ENCODE peak calls at places on chromosomes 3 and 15, in eight cellular contexts. One of them, this sample, is unnamed.
A peak's percentile ranks its signal among the peaks of the same experiment; 100 is the strongest.

GRCh38 chr3:45929042-45929679 is 14.1 kb upstream of the CXCR6 start:
- DNase-seq in cardiac muscle cell: peak; percentile 51
- DNase-seq in heart left ventricle: no peak
- DNase-seq in AG10803: peak; percentile 16
- DNase-seq in DND-41: peak; percentile 81
- DNase-seq in fibroblast of pulmonary artery: no peak
- DNase-seq in nephron progenitor cell: peak; percentile 64
- DNase-seq in Peyer's patch: peak; percentile 61
- DNase-seq in this sample: peak; percentile 75

GRCh38 chr15:23686466-23687142 is 501 bp downstream of the NDN start:
- DNase-seq in cardiac muscle cell: peak; percentile 18
- DNase-seq in heart left ventricle: no peak
- DNase-seq in AG10803: peak; percentile 5
- DNase-seq in DND-41: no peak
- DNase-seq in fibroblast of pulmonary artery: peak; percentile 12
- DNase-seq in nephron progenitor cell: peak; percentile 16
- DNase-seq in Peyer's patch: peak; percentile 46
- DNase-seq in this sample: no peak

GRCh38 chr15:84826369-84826823 is 9.2 kb downstream of the ALPK3 start:
- DNase-seq in cardiac muscle cell: peak; percentile 54
- DNase-seq in heart left ventricle: no peak
- DNase-seq in AG10803: peak; percentile 26
- DNase-seq in DND-41: no peak
- DNase-seq in fibroblast of pulmonary artery: peak; percentile 22
- DNase-seq in nephron progenitor cell: no peak
- DNase-seq in Peyer's patch: no peak
- DNase-seq in this sample: peak; percentile 52

GRCh38 chr15:64781299-64781698 is 5.9 kb upstream of the RBPMS2 start:
- DNase-seq in cardiac muscle cell: no peak
- DNase-seq in heart left ventricle: no peak
- DNase-seq in AG10803: no peak
- DNase-seq in DND-41: no peak
- DNase-seq in fibroblast of pulmonary artery: no peak
- DNase-seq in nephron progenitor cell: no peak
- DNase-seq in Peyer's patch: no peak
- DNase-seq in this sample: no peak

GRCh38 chr3:124107491-124107890 is 115.6 kb upstream of the ROPN1 start:
- DNase-seq in cardiac muscle cell: no peak
- DNase-seq in heart left ventricle: no peak
- DNase-seq in AG10803: peak; percentile 49
- DNase-seq in DND-41: no peak
- DNase-seq in fibroblast of pulmonary artery: no peak
- DNase-seq in nephron progenitor cell: no peak
- DNase-seq in Peyer's patch: no peak
- DNase-seq in this sample: no peak

GRCh38 chr3:101065962-101066361 is 72.7 kb upstream of the ABI3BP start:
- DNase-seq in cardiac muscle cell: no peak
- DNase-seq in heart left ventricle: no peak
- DNase-seq in AG10803: peak; percentile 85
- DNase-seq in DND-41: no peak
- DNase-seq in fibroblast of pulmonary artery: peak; percentile 87
- DNase-seq in nephron progenitor cell: no peak
- DNase-seq in Peyer's patch: no peak
- DNase-seq in this sample: no peak

GRCh38 chr3:33915796-33916589 is 117.6 kb downstream of the PDCD6IP start:
- DNase-seq in cardiac muscle cell: peak; percentile 55
- DNase-seq in heart left ventricle: no peak
- DNase-seq in AG10803: no peak
- DNase-seq in DND-41: no peak
- DNase-seq in fibroblast of pulmonary artery: peak; percentile 41
- DNase-seq in nephron progenitor cell: peak; percentile 26
- DNase-seq in Peyer's patch: no peak
- DNase-seq in this sample: peak; percentile 33

GRCh38 chr3:122307288-122307687 is 17.8 kb upstream of the CSTA start:
- DNase-seq in cardiac muscle cell: no peak
- DNase-seq in heart left ventricle: no peak
- DNase-seq in AG10803: no peak
- DNase-seq in DND-41: no peak
- DNase-seq in fibroblast of pulmonary artery: no peak
- DNase-seq in nephron progenitor cell: no peak
- DNase-seq in Peyer's patch: no peak
- DNase-seq in this sample: no peak

GRCh38 chr3:111595239-111595638 is at the start of gene ZBED2:
- DNase-seq in cardiac muscle cell: no peak
- DNase-seq in heart left ventricle: no peak
- DNase-seq in AG10803: no peak
- DNase-seq in DND-41: no peak
- DNase-seq in fibroblast of pulmonary artery: no peak
- DNase-seq in nephron progenitor cell: no peak
- DNase-seq in Peyer's patch: no peak
- DNase-seq in this sample: peak; percentile 59

GRCh38 chr3:8554725-8555621 is 53.4 kb downstream of the LMCD1 start:
- DNase-seq in cardiac muscle cell: peak; percentile 28
- DNase-seq in heart left ventricle: no peak
- DNase-seq in AG10803: peak; percentile 99
- DNase-seq in DND-41: no peak
- DNase-seq in fibroblast of pulmonary artery: peak; percentile 87
- DNase-seq in nephron progenitor cell: peak; percentile 16
- DNase-seq in Peyer's patch: no peak
- DNase-seq in this sample: no peak

GRCh38 chr3:197520311-197521276 is 35.2 kb downstream of the BDH1 start:
- DNase-seq in cardiac muscle cell: no peak
- DNase-seq in heart left ventricle: no peak
- DNase-seq in AG10803: peak; percentile 29
- DNase-seq in DND-41: no peak
- DNase-seq in fibroblast of pulmonary artery: peak; percentile 33
- DNase-seq in nephron progenitor cell: peak; percentile 39
- DNase-seq in Peyer's patch: peak; percentile 88
- DNase-seq in this sample: no peak

GRCh38 chr15:40539030-40539429 is 25.8 kb downstream of the CCDC32 start:
- DNase-seq in cardiac muscle cell: peak; percentile 39
- DNase-seq in heart left ventricle: no peak
- DNase-seq in AG10803: no peak
- DNase-seq in DND-41: no peak
- DNase-seq in fibroblast of pulmonary artery: no peak
- DNase-seq in nephron progenitor cell: peak; percentile 72
- DNase-seq in Peyer's patch: no peak
- DNase-seq in this sample: no peak

GRCh38 chr3:79369306-79369705 is 398.5 kb downstream of the ROBO1 start:
- DNase-seq in cardiac muscle cell: peak; percentile 9
- DNase-seq in heart left ventricle: no peak
- DNase-seq in AG10803: peak; percentile 6
- DNase-seq in DND-41: no peak
- DNase-seq in fibroblast of pulmonary artery: peak; percentile 39
- DNase-seq in nephron progenitor cell: no peak
- DNase-seq in Peyer's patch: no peak
- DNase-seq in this sample: no peak

GRCh38 chr15:62792960-62793758 is 249.4 kb upstream of the TPM1 start:
- DNase-seq in cardiac muscle cell: no peak
- DNase-seq in heart left ventricle: no peak
- DNase-seq in AG10803: no peak
- DNase-seq in DND-41: no peak
- DNase-seq in fibroblast of pulmonary artery: no peak
- DNase-seq in nephron progenitor cell: no peak
- DNase-seq in Peyer's patch: no peak
- DNase-seq in this sample: no peak

GRCh38 chr15:101071651-101072050 is 152.5 kb downstream of the LRRK1 start:
- DNase-seq in cardiac muscle cell: no peak
- DNase-seq in heart left ventricle: no peak
- DNase-seq in AG10803: no peak
- DNase-seq in DND-41: no peak
- DNase-seq in fibroblast of pulmonary artery: no peak
- DNase-seq in nephron progenitor cell: no peak
- DNase-seq in Peyer's patch: peak; percentile 21
- DNase-seq in this sample: no peak

GRCh38 chr3:127052121-127052561 is 69.2 kb downstream of the PLXNA1 start:
- DNase-seq in cardiac muscle cell: no peak
- DNase-seq in heart left ventricle: peak; percentile 35
- DNase-seq in AG10803: peak; percentile 19
- DNase-seq in DND-41: no peak
- DNase-seq in fibroblast of pulmonary artery: no peak
- DNase-seq in nephron progenitor cell: no peak
- DNase-seq in Peyer's patch: peak; percentile 66
- DNase-seq in this sample: no peak

GRCh38 chr3:21390136-21390535 is 360.9 kb downstream of the ZNF385D start:
- DNase-seq in cardiac muscle cell: no peak
- DNase-seq in heart left ventricle: no peak
- DNase-seq in AG10803: peak; percentile 98
- DNase-seq in DND-41: no peak
- DNase-seq in fibroblast of pulmonary artery: peak; percentile 25
- DNase-seq in nephron progenitor cell: no peak
- DNase-seq in Peyer's patch: no peak
- DNase-seq in this sample: no peak

GRCh38 chr3:132317229-132317948 is at the start of gene ACP3:
- DNase-seq in cardiac muscle cell: peak; percentile 67
- DNase-seq in heart left ventricle: peak; percentile 38
- DNase-seq in AG10803: peak; percentile 23
- DNase-seq in DND-41: peak; percentile 8
- DNase-seq in fibroblast of pulmonary artery: peak; percentile 92
- DNase-seq in nephron progenitor cell: no peak
- DNase-seq in Peyer's patch: no peak
- DNase-seq in this sample: no peak

GRCh38 chr3:38029400-38030125 is at the start of gene PLCD1:
- DNase-seq in cardiac muscle cell: peak; percentile 85
- DNase-seq in heart left ventricle: peak; percentile 86
- DNase-seq in AG10803: peak; percentile 66
- DNase-seq in DND-41: no peak
- DNase-seq in fibroblast of pulmonary artery: peak; percentile 65
- DNase-seq in nephron progenitor cell: peak; percentile 83
- DNase-seq in Peyer's patch: peak; percentile 67
- DNase-seq in this sample: peak; percentile 45

GRCh38 chr15:85316244-85316934 is 64.0 kb upstream of the AKAP13 start:
- DNase-seq in cardiac muscle cell: peak; percentile 25
- DNase-seq in heart left ventricle: no peak
- DNase-seq in AG10803: peak; percentile 46
- DNase-seq in DND-41: no peak
- DNase-seq in fibroblast of pulmonary artery: no peak
- DNase-seq in nephron progenitor cell: no peak
- DNase-seq in Peyer's patch: no peak
- DNase-seq in this sample: peak; percentile 52

GRCh38 chr3:190666801-190667200 is 152.9 kb downstream of the IL1RAP start:
- DNase-seq in cardiac muscle cell: no peak
- DNase-seq in heart left ventricle: no peak
- DNase-seq in AG10803: no peak
- DNase-seq in DND-41: no peak
- DNase-seq in fibroblast of pulmonary artery: no peak
- DNase-seq in nephron progenitor cell: no peak
- DNase-seq in Peyer's patch: no peak
- DNase-seq in this sample: no peak

GRCh38 chr3:106296111-106296510 is 427.3 kb upstream of the CBLB start:
- DNase-seq in cardiac muscle cell: no peak
- DNase-seq in heart left ventricle: no peak
- DNase-seq in AG10803: no peak
- DNase-seq in DND-41: no peak
- DNase-seq in fibroblast of pulmonary artery: no peak
- DNase-seq in nephron progenitor cell: no peak
- DNase-seq in Peyer's patch: no peak
- DNase-seq in this sample: no peak
- TF ChIP-seq CTCF in cardiac muscle cell: no peak
- TF ChIP-seq CTCF in heart left ventricle: no peak
- TF ChIP-seq CTCF in AG10803: no peak
- TF ChIP-seq CTCF in DND-41: no peak
- TF ChIP-seq CTCF in fibroblast of pulmonary artery: no peak
- TF ChIP-seq CTCF in nephron progenitor cell: no peak
- TF ChIP-seq CTCF in Peyer's patch: no peak
- TF ChIP-seq CTCF in this sample: no peak

DNA sequence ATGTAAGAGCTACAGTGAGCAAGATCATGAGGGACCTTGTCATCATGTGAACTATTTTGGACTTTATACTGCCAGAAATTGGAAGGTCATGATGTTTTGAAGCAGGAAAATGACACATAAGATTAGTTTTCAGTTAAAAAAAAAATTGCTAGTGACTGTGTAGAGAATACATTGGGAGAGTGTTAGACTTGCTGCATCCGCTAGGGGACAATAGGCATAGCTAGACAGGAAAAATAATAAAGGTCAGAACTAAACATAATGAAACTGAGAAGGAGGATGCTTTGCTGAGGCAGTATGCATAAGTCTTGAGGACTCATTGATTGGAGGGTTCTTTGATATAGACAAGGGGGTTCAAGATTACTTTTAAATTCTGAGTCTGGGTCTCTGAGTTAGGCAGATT is 275.8 kb upstream of the KCNH8 start:
- DNase-seq in cardiac muscle cell: no peak
- DNase-seq in heart left ventricle: no peak
- DNase-seq in AG10803: no peak
- DNase-seq in DND-41: no peak
- DNase-seq in fibroblast of pulmonary artery: no peak
- DNase-seq in nephron progenitor cell: no peak
- DNase-seq in Peyer's patch: no peak
- DNase-seq in this sample: no peak
- TF ChIP-seq CTCF in cardiac muscle cell: no peak
- TF ChIP-seq CTCF in heart left ventricle: no peak
- TF ChIP-seq CTCF in AG10803: no peak
- TF ChIP-seq CTCF in DND-41: no peak
- TF ChIP-seq CTCF in fibroblast of pulmonary artery: no peak
- TF ChIP-seq CTCF in nephron progenitor cell: no peak
- TF ChIP-seq CTCF in Peyer's patch: no peak
- TF ChIP-seq CTCF in this sample: no peak

GRCh38 chr3:28347374-28348285 is 891 bp upstream of the ZCWPW2 start:
- DNase-seq in cardiac muscle cell: no peak
- DNase-seq in heart left ventricle: no peak
- DNase-seq in AG10803: peak; percentile 90
- DNase-seq in DND-41: no peak
- DNase-seq in fibroblast of pulmonary artery: peak; percentile 89
- DNase-seq in nephron progenitor cell: no peak
- DNase-seq in Peyer's patch: no peak
- DNase-seq in this sample: peak; percentile 8

GRCh38 chr3:28348286-28348636 is 260 bp upstream of the ZCWPW2 start:
- DNase-seq in cardiac muscle cell: no peak
- DNase-seq in heart left ventricle: no peak
- DNase-seq in AG10803: peak; percentile 97
- DNase-seq in DND-41: no peak
- DNase-seq in fibroblast of pulmonary artery: no peak
- DNase-seq in nephron progenitor cell: no peak
- DNase-seq in Peyer's patch: no peak
- DNase-seq in this sample: peak; percentile 95

GRCh38 chr3:28345690-28346089 is 2.8 kb upstream of the ZCWPW2 start:
- DNase-seq in cardiac muscle cell: no peak
- DNase-seq in heart left ventricle: no peak
- DNase-seq in AG10803: no peak
- DNase-seq in DND-41: no peak
- DNase-seq in fibroblast of pulmonary artery: no peak
- DNase-seq in nephron progenitor cell: no peak
- DNase-seq in Peyer's patch: no peak
- DNase-seq in this sample: no peak

GRCh38 chr3:28349397-28350000 is 875 bp upstream of the AZI2 start:
- DNase-seq in cardiac muscle cell: no peak
- DNase-seq in heart left ventricle: no peak
- DNase-seq in AG10803: no peak
- DNase-seq in DND-41: no peak
- DNase-seq in fibroblast of pulmonary artery: no peak
- DNase-seq in nephron progenitor cell: no peak
- DNase-seq in Peyer's patch: no peak
- DNase-seq in this sample: no peak

GRCh38 chr3:28348637-28349396 is at the start of the genes AZI2 and ZCWPW2:
- DNase-seq in cardiac muscle cell: peak; percentile 98
- DNase-seq in heart left ventricle: peak; percentile 96
- DNase-seq in AG10803: peak; percentile 95
- DNase-seq in DND-41: peak; percentile 94
- DNase-seq in fibroblast of pulmonary artery: peak; percentile 97
- DNase-seq in nephron progenitor cell: peak; percentile 94
- DNase-seq in Peyer's patch: peak; percentile 96
- DNase-seq in this sample: peak; percentile 95
- TF ChIP-seq CTCF in cardiac muscle cell: peak; percentile 32
- TF ChIP-seq CTCF in heart left ventricle: peak; percentile 33
- TF ChIP-seq CTCF in AG10803: peak; percentile 21
- TF ChIP-seq CTCF in DND-41: peak; percentile 44
- TF ChIP-seq CTCF in fibroblast of pulmonary artery: peak; percentile 14
- TF ChIP-seq CTCF in nephron progenitor cell: no peak
- TF ChIP-seq CTCF in Peyer's patch: no peak
- TF ChIP-seq CTCF in this sample: no peak

GRCh38 chr3:169929830-169930519 is 18.6 kb downstream of the SAMD7 start:
- DNase-seq in cardiac muscle cell: no peak
- DNase-seq in heart left ventricle: no peak
- DNase-seq in AG10803: no peak
- DNase-seq in DND-41: no peak
- DNase-seq in fibroblast of pulmonary artery: no peak
- DNase-seq in nephron progenitor cell: no peak
- DNase-seq in Peyer's patch: no peak
- DNase-seq in this sample: peak; percentile 11
- TF ChIP-seq CTCF in cardiac muscle cell: no peak
- TF ChIP-seq CTCF in heart left ventricle: no peak
- TF ChIP-seq CTCF in AG10803: no peak
- TF ChIP-seq CTCF in DND-41: peak; percentile 33
- TF ChIP-seq CTCF in fibroblast of pulmonary artery: no peak
- TF ChIP-seq CTCF in nephron progenitor cell: no peak
- TF ChIP-seq CTCF in Peyer's patch: no peak
- TF ChIP-seq CTCF in this sample: no peak

This sample was measured in activated CD8-positive, alpha-beta T cell treated with anti-CD3 and anti-CD28 coated beads for 36 hours.